ENCODE peak calls at places on chromosomes 2 and 18, in five cellular contexts. M is HCT116, J is HepG2, L is H1, K is K562. X is an unnamed sample.

GRCh38 chr2:165647409-165647808 is 146.6 kb downstream of the GALNT3 start:
- DNase-seq in M (no peak), J (no peak), L (no peak), K (no peak), X (no peak)

GRCh38 chr2:231411871-231412615 is 16.5 kb downstream of the B3GNT7 start:
- DNase-seq in M (peak), J (peak), L (peak), K (no peak), X (peak)

GRCh38 chr2:239302808-239303557 is 97.8 kb downstream of the HDAC4 start:
- DNase-seq in M (no peak), J (no peak), L (no peak), K (no peak), X (no peak)

GRCh38 chr18:9825571-9826073 is 60.2 kb upstream of the TXNDC2 start:
- DNase-seq in M (peak), J (peak), L (no peak), K (peak), X (no peak)

GRCh38 chr18:40692871-40693270 is 1262.2 kb upstream of the PIK3C3 start:
- DNase-seq in M (no peak), J (no peak), L (no peak), K (no peak), X (no peak)

GRCh38 chr2:39547811-39548719 is 111.0 kb upstream of the MAP4K3 start:
- DNase-seq in M (no peak), J (no peak), L (no peak), K (no peak), X (no peak)

GRCh38 chr2:24635181-24635580 is 144.1 kb downstream of the NCOA1 start:
- DNase-seq in M (no peak), J (no peak), L (no peak), K (peak), X (no peak)

GRCh38 chr18:23196119-23197004 is 61.1 kb downstream of the CABLES1 start:
- DNase-seq in M (no peak), J (no peak), L (no peak), K (no peak), X (peak)

GRCh38 chr2:45626387-45627010 is 15.4 kb upstream of the SRBD1 start:
- DNase-seq in M (no peak), J (no peak), L (no peak), K (no peak), X (no peak)

GRCh38 chr2:86518498-86518897 is 44.7 kb downstream of the CHMP3 start:
- DNase-seq in M (no peak), J (peak), L (no peak), K (no peak), X (peak)

GRCh38 chr2:127093648-127094210 is 13.2 kb downstream of the BIN1 start:
- DNase-seq in M (no peak), J (no peak), L (no peak), K (no peak), X (no peak)

GRCh38 chr18:44465337-44465736 is 215.4 kb upstream of the SETBP1 start:
- DNase-seq in M (no peak), J (no peak), L (no peak), K (no peak), X (no peak)

GRCh38 chr2:101152195-101153076 is 1.3 kb upstream of the TBC1D8 start:
- DNase-seq in M (peak), J (peak), L (no peak), K (peak), X (no peak)

GRCh38 chr2:223383315-223383714 is 218.8 kb downstream of the SCG2 start:
- DNase-seq in M (no peak), J (no peak), L (no peak), K (no peak), X (no peak)

GRCh38 chr18:13137041-13137938 is 81.3 kb upstream of the LDLRAD4 start:
- DNase-seq in M (no peak), J (no peak), L (no peak), K (no peak), X (no peak)

GRCh38 chr2:232322560-232323327 is 55.8 kb upstream of the ALPP start:
- DNase-seq in M (no peak), J (no peak), L (no peak), K (no peak), X (no peak)

GRCh38 chr2:1653137-1653789 is 91.1 kb downstream of the PXDN start:
- DNase-seq in M (no peak), J (no peak), L (no peak), K (no peak), X (no peak)

GRCh38 chr18:8319798-8320477 is 289.3 kb upstream of the RAB12 start:
- DNase-seq in M (no peak), J (no peak), L (no peak), K (no peak), X (no peak)

GRCh38 chr2:221502270-221502973 is 69.7 kb downstream of the EPHA4 start:
- DNase-seq in M (no peak), J (no peak), L (no peak), K (no peak), X (no peak)

GRCh38 chr18:26406294-26406693 is 142.1 kb downstream of the KCTD1 start:
- DNase-seq in M (no peak), J (no peak), L (no peak), K (no peak), X (no peak)

GRCh38 chr18:30684825-30685481 is 357.6 kb downstream of the DSC3 start:
- DNase-seq in M (no peak), J (no peak), L (no peak), K (peak), X (no peak)

GRCh38 chr2:168780671-168781071 is 21.8 kb upstream of the NOSTRIN start:
- DNase-seq in M (no peak), J (peak), L (no peak), K (no peak), X (no peak)

GRCh38 chr18:50079571-50080295 is 115.2 kb downstream of the MYO5B start:
- DNase-seq in M (no peak), J (no peak), L (no peak), K (no peak), X (no peak)

GRCh38 chr18:74289137-74289536 is 2.6 kb downstream of the CYB5A start:
- DNase-seq in M (no peak), J (no peak), L (no peak), K (no peak), X (no peak)

GRCh38 chr2:71608441-71608840 is 155.1 kb downstream of the DYSF start:
- DNase-seq in M (no peak), J (no peak), L (no peak), K (no peak), X (no peak)

GRCh38 chr2:41414486-41415230 is 633.2 kb upstream of the PKDCC start:
- DNase-seq in M (no peak), J (peak), L (peak), K (peak), X (peak)

GRCh38 chr2:235305678-235306077 is 188.2 kb upstream of the AGAP1 start:
- DNase-seq in M (no peak), J (no peak), L (no peak), K (no peak), X (no peak)

GRCh38 chr2:1686784-1687105 is 57.6 kb downstream of the PXDN start:
- DNase-seq in M (no peak), J (no peak), L (no peak), K (no peak), X (no peak)

GRCh38 chr2:151228847-151229497 is 32.7 kb downstream of the RBM43 start:
- DNase-seq in M (no peak), J (no peak), L (no peak), K (no peak), X (no peak)

GRCh38 chr2:241312082-241312481 is 3.4 kb downstream of the HDLBP start:
- DNase-seq in M (no peak), J (no peak), L (no peak), K (no peak), X (no peak)
- TF ChIP-seq JUND in M (no peak), J (no peak), L (no peak), K (no peak), X (no peak)

DNA sequence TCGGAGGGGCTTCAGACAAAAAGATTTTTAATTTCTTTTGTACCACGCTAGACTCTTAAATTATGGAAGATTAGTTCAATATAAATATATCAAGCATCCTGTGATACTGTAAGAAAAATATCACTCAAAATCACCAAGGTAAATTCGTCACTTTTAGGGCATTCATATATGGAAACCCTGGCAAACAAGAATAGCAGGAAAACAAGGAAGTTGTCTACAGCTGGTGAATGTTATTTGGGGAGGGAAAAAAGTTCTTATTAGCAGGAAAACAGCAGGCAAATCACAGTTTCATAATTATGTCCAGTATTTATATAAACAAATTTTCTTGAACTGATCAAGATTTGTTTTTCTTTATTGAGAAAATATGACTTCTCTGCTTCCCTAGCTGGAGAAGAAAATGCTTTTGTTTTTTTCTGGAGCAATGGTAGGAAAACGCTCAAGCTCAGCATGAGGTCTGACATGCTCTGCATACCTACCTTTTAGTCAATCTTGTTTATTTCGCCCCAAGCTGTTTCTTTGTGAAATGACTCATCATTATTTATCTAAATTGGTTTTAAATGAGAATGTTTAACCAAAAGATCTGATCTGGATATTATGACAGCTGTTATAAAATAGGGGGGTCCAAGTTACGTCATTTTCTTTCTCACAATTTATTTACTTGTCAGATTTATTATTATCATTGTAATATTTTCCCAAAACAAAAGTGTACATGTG is 14.7 kb downstream of the LINC00305 start:
- DNase-seq in M (no peak), J (no peak), L (peak), K (no peak), X (peak)
- TF ChIP-seq JUND in M (no peak), J (no peak), L (peak), K (no peak), X (no peak)

GRCh38 chr2:229661478-229661877 is 52.9 kb downstream of the DNER start:
- DNase-seq in M (no peak), J (no peak), L (no peak), K (no peak), X (no peak)

GRCh38 chr2:229669841-229670240 is 44.5 kb downstream of the DNER start:
- DNase-seq in M (no peak), J (no peak), L (no peak), K (no peak), X (no peak)

GRCh38 chr2:229666811-229667210 is 47.5 kb downstream of the DNER start:
- DNase-seq in M (no peak), J (no peak), L (no peak), K (no peak), X (no peak)

GRCh38 chr2:229660951-229661350 is 53.4 kb downstream of the DNER start:
- DNase-seq in M (peak), J (no peak), L (no peak), K (no peak), X (no peak)

DNA sequence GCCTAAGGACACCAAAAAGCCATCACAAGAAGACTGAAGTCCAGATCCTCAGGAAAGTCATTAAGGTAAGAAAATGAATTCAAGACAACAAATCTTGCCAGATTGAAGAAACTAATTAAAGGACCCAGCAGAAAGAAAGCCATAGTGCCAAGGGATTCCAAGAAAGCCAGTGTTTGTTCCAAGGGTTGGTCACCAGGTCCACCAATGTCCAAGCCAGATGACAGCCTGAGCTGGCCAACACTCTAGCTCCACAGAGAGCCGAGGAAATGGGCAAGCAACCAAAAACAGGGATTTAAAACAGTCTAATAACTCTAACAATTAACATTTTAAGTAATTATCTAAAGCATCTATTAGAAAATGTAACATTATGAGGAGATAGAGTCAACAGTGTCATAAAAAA is 49.2 kb downstream of the DNER start:
- DNase-seq in M (no peak), J (no peak), L (no peak), K (no peak), X (no peak)
- TF ChIP-seq JUND in M (no peak), J (no peak), L (no peak), K (no peak), X (no peak)

GRCh38 chr2:62291052-62291451 is 95.1 kb downstream of the B3GNT2 start:
- DNase-seq in M (no peak), J (no peak), L (no peak), K (no peak), X (no peak)

GRCh38 chr2:62293151-62293489 is 97.2 kb downstream of the B3GNT2 start:
- DNase-seq in M (no peak), J (no peak), L (no peak), K (no peak), X (no peak)

GRCh38 chr2:62293490-62294212 is 97.7 kb downstream of the B3GNT2 start:
- DNase-seq in M (no peak), J (peak), L (peak), K (no peak), X (peak)

GRCh38 chr2:62291517-62292137 is 95.7 kb downstream of the B3GNT2 start:
- DNase-seq in M (no peak), J (no peak), L (no peak), K (no peak), X (no peak)

GRCh38 chr2:62292190-62292589 is 96.3 kb downstream of the B3GNT2 start:
- DNase-seq in M (no peak), J (peak), L (no peak), K (no peak), X (no peak)
- TF ChIP-seq JUND in M (no peak), J (no peak), L (no peak), K (no peak), X (no peak)

GRCh38 chr2:47631840-47632398 is 151.0 kb upstream of the MSH6 start:
- DNase-seq in M (peak), J (no peak), L (no peak), K (no peak), X (peak)
- TF ChIP-seq JUND in M (peak), J (no peak), L (no peak), K (no peak), X (no peak)

DNA sequence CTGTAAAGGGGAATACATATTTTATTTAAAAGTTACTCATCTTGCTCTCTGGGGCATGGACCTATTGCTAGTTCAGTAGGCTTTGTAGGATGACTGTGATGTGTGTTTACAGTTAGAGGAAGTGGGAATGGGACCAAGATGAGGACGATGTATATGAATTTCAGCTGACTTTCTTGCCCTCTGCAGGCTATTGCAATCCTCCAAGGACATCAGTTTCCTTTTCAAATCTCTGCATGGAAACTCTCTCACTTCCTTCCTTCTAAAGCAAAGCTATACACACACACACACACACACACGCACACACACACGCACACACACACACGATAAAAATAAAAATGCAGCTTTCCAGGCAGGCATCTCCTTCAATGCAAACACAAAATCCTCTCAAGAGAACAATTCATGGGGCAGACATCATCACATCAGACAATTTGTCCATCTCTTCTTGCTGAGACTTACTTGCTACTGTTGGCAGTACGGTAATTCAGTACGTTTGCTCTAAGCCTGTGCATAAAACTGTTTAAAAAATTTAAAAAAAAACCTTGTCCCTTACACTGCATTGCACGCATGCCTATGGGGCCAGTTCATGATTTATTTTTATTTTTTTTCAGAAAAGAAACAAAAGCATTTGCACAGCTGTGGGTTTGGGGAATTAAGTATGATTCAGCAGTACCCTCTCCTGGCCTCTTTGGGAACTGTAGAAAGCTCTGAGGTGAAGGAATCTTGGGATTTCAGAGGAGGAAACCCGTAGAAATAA is 27.2 kb upstream of the ICOS start:
- DNase-seq in M (peak), J (peak), L (no peak), K (peak), X (peak)
- TF ChIP-seq JUND in M (no peak), J (no peak), L (no peak), K (no peak), X (no peak)

DNA sequence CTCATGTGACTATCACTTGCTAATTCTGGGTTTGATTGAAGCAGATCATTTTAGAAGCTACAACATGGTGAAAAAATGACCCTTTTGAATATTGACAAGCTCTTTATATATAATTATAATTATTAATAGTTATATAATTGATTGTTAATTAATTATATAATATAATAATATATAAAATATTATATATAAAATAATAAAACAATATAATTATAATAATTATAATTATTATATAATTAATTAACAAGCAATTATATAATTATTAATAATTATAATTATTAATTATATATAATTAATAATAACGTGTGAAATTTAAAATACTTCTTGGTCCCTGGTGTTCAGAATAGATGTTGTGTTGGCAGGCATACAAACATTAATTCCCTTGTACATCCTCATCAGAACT is 404.1 kb upstream of the CDH19 start:
- DNase-seq in M (no peak), J (no peak), L (no peak), K (no peak), X (no peak)
- TF ChIP-seq JUND in M (no peak), J (no peak), L (no peak), K (no peak), X (no peak)

X was measured in T47D.